ENCODE peak calls at places on chromosomes 6 and 20, in nine cellular contexts. G is HCEC 1CT, A is AG20443, H is AG09309, U is heart left ventricle, M is hypothalamus, D is iris pigment epithelial cell, J is small intestine, L is fibroblast of mammary gland. X is an unnamed sample.

GRCh38 chr6:28988536-28989415 is 16.3 kb downstream of the ZNF311 start:
- DNase-seq in L (peak; percentile 83), A (peak; percentile 61), H (no peak), J (peak; percentile 63), G (peak; percentile 16), D (peak; percentile 81), U (peak; percentile 45), M (no peak), X (peak; percentile 75)

GRCh38 chr20:24529032-24529431 is 59.6 kb downstream of the SYNDIG1 start:
- DNase-seq in U (no peak), L (no peak), A (no peak), D (no peak), M (no peak), H (no peak), G (no peak), J (no peak), X (no peak)

GRCh38 chr20:31691646-31692275 is 30.9 kb downstream of the BCL2L1 start:
- DNase-seq in D (no peak), H (peak; percentile 52), G (peak; percentile 30), L (peak; percentile 46), U (no peak), A (peak; percentile 37), J (no peak), M (no peak), X (no peak)

GRCh38 chr6:78966542-78966941 is 99.2 kb downstream of the IRAK1BP1 start:
- DNase-seq in A (no peak), J (no peak), H (no peak), G (no peak), L (no peak), D (no peak), U (no peak), M (no peak), X (no peak)

GRCh38 chr6:146598785-146599405 is at the start of gene ADGB:
- DNase-seq in H (no peak), G (peak; percentile 12), A (peak; percentile 92), U (peak; percentile 57), L (peak; percentile 42), M (no peak), J (peak; percentile 20), D (peak; percentile 64), X (peak; percentile 56)

GRCh38 chr6:116206231-116206903 is 47.5 kb downstream of the TSPYL4 start:
- DNase-seq in J (no peak), H (peak; percentile 20), G (peak; percentile 61), D (peak; percentile 81), L (peak; percentile 53), A (no peak), U (no peak), M (no peak), X (peak; percentile 31)

GRCh38 chr20:19621072-19621471 is 137.0 kb upstream of the RIN2 start:
- DNase-seq in H (no peak), D (no peak), J (no peak), A (no peak), U (no peak), M (no peak), G (peak; percentile 54), L (peak; percentile 44), X (no peak)

GRCh38 chr6:30821862-30822784 is 62.2 kb upstream of the DDR1 start:
- DNase-seq in G (peak; percentile 39), M (no peak), D (peak; percentile 45), A (peak; percentile 41), L (peak; percentile 51), J (peak; percentile 48), U (no peak), H (no peak), X (no peak)

GRCh38 chr20:1528811-1529210 is 28.7 kb downstream of the SIRPD start:
- DNase-seq in L (peak; percentile 36), G (peak; percentile 44), D (peak; percentile 15), H (no peak), J (no peak), A (no peak), U (no peak), M (no peak), X (peak; percentile 31)

GRCh38 chr6:84136364-84137050 is 90.9 kb downstream of the CEP162 start:
- DNase-seq in G (no peak), L (no peak), A (no peak), D (no peak), U (no peak), M (no peak), J (no peak), H (no peak), X (no peak)

GRCh38 chr20:39986231-39986904 is 702.7 kb downstream of the MAFB start:
- DNase-seq in D (peak; percentile 2), U (peak; percentile 49), A (peak; percentile 70), G (no peak), H (no peak), M (no peak), J (no peak), L (peak; percentile 58), X (no peak)